ENCODE peak calls at places on chromosomes 16 and 17, in ten cellular contexts. One of them, this sample, is unnamed.

GRCh38 chr17:34285304-34285792 is at the start of gene CCL11:
- DNase-seq in COR-L47: no peak
- DNase-seq in A172: no peak
- DNase-seq in adrenal gland: no peak
- DNase-seq in ACHN: no peak
- DNase-seq in islet precursor cell: no peak
- DNase-seq in activated gamma-delta T cell treated with Interleukin-2 at 50 U/mL for 16 hours: no peak
- DNase-seq in amniotic epithelial cell: no peak
- DNase-seq in endothelial cell: no peak
- DNase-seq in HS-27A: no peak
- DNase-seq in this sample: no peak

GRCh38 chr16:693766-694165 is 3.6 kb upstream of the WDR24 start:
- DNase-seq in HS-27A: no peak
- DNase-seq in adrenal gland: no peak
- DNase-seq in A172: no peak
- DNase-seq in islet precursor cell: no peak
- DNase-seq in ACHN: no peak
- DNase-seq in endothelial cell: no peak
- DNase-seq in amniotic epithelial cell: no peak
- DNase-seq in activated gamma-delta T cell treated with Interleukin-2 at 50 U/mL for 16 hours: peak
- DNase-seq in COR-L47: no peak
- DNase-seq in this sample: no peak

GRCh38 chr17:49365667-49366066 is 3.6 kb upstream of the ZNF652 start:
- DNase-seq in A172: no peak
- DNase-seq in adrenal gland: peak
- DNase-seq in HS-27A: no peak
- DNase-seq in amniotic epithelial cell: no peak
- DNase-seq in endothelial cell: peak
- DNase-seq in activated gamma-delta T cell treated with Interleukin-2 at 50 U/mL for 16 hours: peak
- DNase-seq in COR-L47: peak
- DNase-seq in ACHN: peak
- DNase-seq in islet precursor cell: peak
- DNase-seq in this sample: no peak

GRCh38 chr17:1111599-1112443 is 68.0 kb downstream of the ABR start:
- DNase-seq in adrenal gland: peak
- DNase-seq in islet precursor cell: no peak
- DNase-seq in amniotic epithelial cell: no peak
- DNase-seq in ACHN: no peak
- DNase-seq in endothelial cell: no peak
- DNase-seq in HS-27A: no peak
- DNase-seq in activated gamma-delta T cell treated with Interleukin-2 at 50 U/mL for 16 hours: no peak
- DNase-seq in COR-L47: no peak
- DNase-seq in A172: no peak
- DNase-seq in this sample: no peak

GRCh38 chr16:67405336-67405735 is 10.9 kb downstream of the ZDHHC1 start:
- DNase-seq in HS-27A: no peak
- DNase-seq in endothelial cell: no peak
- DNase-seq in COR-L47: no peak
- DNase-seq in islet precursor cell: no peak
- DNase-seq in A172: no peak
- DNase-seq in adrenal gland: no peak
- DNase-seq in ACHN: no peak
- DNase-seq in amniotic epithelial cell: no peak
- DNase-seq in activated gamma-delta T cell treated with Interleukin-2 at 50 U/mL for 16 hours: no peak
- DNase-seq in this sample: no peak

GRCh38 chr17:19002191-19002590 is 2.4 kb downstream of the FAM83G start:
- DNase-seq in adrenal gland: no peak
- DNase-seq in islet precursor cell: no peak
- DNase-seq in COR-L47: no peak
- DNase-seq in amniotic epithelial cell: no peak
- DNase-seq in ACHN: no peak
- DNase-seq in A172: no peak
- DNase-seq in HS-27A: no peak
- DNase-seq in activated gamma-delta T cell treated with Interleukin-2 at 50 U/mL for 16 hours: no peak
- DNase-seq in endothelial cell: no peak
- DNase-seq in this sample: no peak

GRCh38 chr16:30805370-30806169 is 18.6 kb upstream of the ZNF629 start:
- DNase-seq in endothelial cell: peak
- DNase-seq in activated gamma-delta T cell treated with Interleukin-2 at 50 U/mL for 16 hours: peak
- DNase-seq in islet precursor cell: peak
- DNase-seq in COR-L47: peak
- DNase-seq in adrenal gland: peak
- DNase-seq in A172: peak
- DNase-seq in amniotic epithelial cell: peak
- DNase-seq in ACHN: peak
- DNase-seq in HS-27A: no peak
- DNase-seq in this sample: peak

GRCh38 chr16:46932802-46933201 is 40.7 kb downstream of the DNAJA2 start:
- DNase-seq in islet precursor cell: no peak
- DNase-seq in endothelial cell: no peak
- DNase-seq in HS-27A: no peak
- DNase-seq in adrenal gland: no peak
- DNase-seq in activated gamma-delta T cell treated with Interleukin-2 at 50 U/mL for 16 hours: no peak
- DNase-seq in ACHN: no peak
- DNase-seq in COR-L47: no peak
- DNase-seq in A172: no peak
- DNase-seq in amniotic epithelial cell: no peak
- DNase-seq in this sample: no peak

GRCh38 chr16:82761858-82762257 is 135.1 kb downstream of the CDH13 start:
- DNase-seq in islet precursor cell: no peak
- DNase-seq in COR-L47: no peak
- DNase-seq in amniotic epithelial cell: peak
- DNase-seq in adrenal gland: no peak
- DNase-seq in HS-27A: no peak
- DNase-seq in A172: peak
- DNase-seq in ACHN: peak
- DNase-seq in activated gamma-delta T cell treated with Interleukin-2 at 50 U/mL for 16 hours: no peak
- DNase-seq in endothelial cell: no peak
- DNase-seq in this sample: no peak

GRCh38 chr17:628507-628941 is 86.1 kb downstream of the VPS53 start:
- DNase-seq in ACHN: no peak
- DNase-seq in COR-L47: no peak
- DNase-seq in adrenal gland: no peak
- DNase-seq in amniotic epithelial cell: peak
- DNase-seq in A172: no peak
- DNase-seq in activated gamma-delta T cell treated with Interleukin-2 at 50 U/mL for 16 hours: no peak
- DNase-seq in HS-27A: no peak
- DNase-seq in islet precursor cell: peak
- DNase-seq in endothelial cell: no peak
- DNase-seq in this sample: no peak

GRCh38 chr17:50212121-50212843 is 10.9 kb upstream of the COL1A1 start:
- DNase-seq in activated gamma-delta T cell treated with Interleukin-2 at 50 U/mL for 16 hours: no peak
- DNase-seq in A172: no peak
- DNase-seq in HS-27A: no peak
- DNase-seq in adrenal gland: no peak
- DNase-seq in endothelial cell: no peak
- DNase-seq in amniotic epithelial cell: peak
- DNase-seq in islet precursor cell: peak
- DNase-seq in ACHN: no peak
- DNase-seq in COR-L47: no peak
- DNase-seq in this sample: no peak

GRCh38 chr16:82855471-82855870 is 228.7 kb downstream of the CDH13 start:
- DNase-seq in activated gamma-delta T cell treated with Interleukin-2 at 50 U/mL for 16 hours: no peak
- DNase-seq in HS-27A: no peak
- DNase-seq in COR-L47: no peak
- DNase-seq in amniotic epithelial cell: no peak
- DNase-seq in islet precursor cell: no peak
- DNase-seq in ACHN: no peak
- DNase-seq in adrenal gland: no peak
- DNase-seq in A172: no peak
- DNase-seq in endothelial cell: no peak
- DNase-seq in this sample: no peak

GRCh38 chr17:28878981-28879380 is 18.6 kb downstream of the FLOT2 start:
- DNase-seq in COR-L47: peak
- DNase-seq in activated gamma-delta T cell treated with Interleukin-2 at 50 U/mL for 16 hours: no peak
- DNase-seq in adrenal gland: no peak
- DNase-seq in ACHN: peak
- DNase-seq in endothelial cell: peak
- DNase-seq in amniotic epithelial cell: peak
- DNase-seq in A172: peak
- DNase-seq in islet precursor cell: peak
- DNase-seq in HS-27A: no peak
- DNase-seq in this sample: no peak

GRCh38 chr16:8928467-8928957 is 35.2 kb downstream of the USP7 start:
- DNase-seq in amniotic epithelial cell: peak
- DNase-seq in adrenal gland: no peak
- DNase-seq in activated gamma-delta T cell treated with Interleukin-2 at 50 U/mL for 16 hours: no peak
- DNase-seq in islet precursor cell: no peak
- DNase-seq in A172: no peak
- DNase-seq in HS-27A: no peak
- DNase-seq in COR-L47: no peak
- DNase-seq in endothelial cell: no peak
- DNase-seq in ACHN: no peak
- DNase-seq in this sample: no peak

GRCh38 chr17:46832945-46833839 is 14.7 kb upstream of the WNT3 start:
- DNase-seq in COR-L47: no peak
- DNase-seq in endothelial cell: no peak
- DNase-seq in ACHN: peak
- DNase-seq in activated gamma-delta T cell treated with Interleukin-2 at 50 U/mL for 16 hours: no peak
- DNase-seq in amniotic epithelial cell: peak
- DNase-seq in adrenal gland: peak
- DNase-seq in islet precursor cell: peak
- DNase-seq in A172: peak
- DNase-seq in HS-27A: no peak
- DNase-seq in this sample: no peak

This sample was measured in naive thymus-derived CD4-positive, alpha-beta T cell.